ENCODE peak calls at places on chromosomes 2 and 18, in five cellular contexts. E is tibial nerve, N is hepatocyte, B is uterus, C is HL-60. R is an unnamed sample.
A peak's percentile ranks its signal among the peaks of the same experiment; 100 is the strongest.

GRCh38 chr2:4354678-4355077 is 651.3 kb downstream of the DCDC2C start:
- DNase-seq in N (peak; percentile 51), E (no peak), C (peak; percentile 1), B (no peak), R (no peak)

GRCh38 chr2:239343460-239343859 is 57.4 kb downstream of the HDAC4 start:
- DNase-seq in N (no peak), B (no peak), E (no peak), C (no peak), R (no peak)

GRCh38 chr2:127084611-127085031 is 22.3 kb downstream of the BIN1 start:
- DNase-seq in C (no peak), B (no peak), N (peak; percentile 48), E (no peak), R (no peak)

GRCh38 chr2:38828460-38828859 is 47.3 kb downstream of the DHX57 start:
- DNase-seq in E (no peak), C (no peak), B (no peak), N (no peak), R (no peak)

GRCh38 chr2:9565436-9566153 is 10.0 kb upstream of the ADAM17 start:
- DNase-seq in C (no peak), B (peak; percentile 87), N (peak; percentile 77), E (peak; percentile 79), R (peak; percentile 74)

GRCh38 chr2:240229603-240230423 is 89.4 kb upstream of the OTOS start:
- DNase-seq in C (no peak), N (no peak), B (no peak), E (no peak), R (no peak)

GRCh38 chr2:188410504-188411235 is 119.0 kb downstream of the GULP1 start:
- DNase-seq in E (no peak), N (no peak), B (no peak), C (no peak), R (no peak)

GRCh38 chr2:26685943-26686839 is 6.3 kb upstream of the KCNK3 start:
- DNase-seq in B (no peak), N (peak; percentile 67), E (no peak), C (no peak), R (no peak)

GRCh38 chr2:178072000-178072382 is 586 bp downstream of the PDE11A start:
- DNase-seq in C (no peak), B (no peak), N (no peak), E (no peak), R (no peak)

GRCh38 chr2:178070824-178071223 is 1.8 kb downstream of the PDE11A start:
- DNase-seq in B (no peak), C (no peak), N (peak; percentile 24), E (no peak), R (no peak)

GRCh38 chr2:178074123-178075005 is 1.8 kb upstream of the PDE11A start:
- DNase-seq in E (no peak), N (no peak), C (no peak), B (no peak), R (no peak)

GRCh38 chr2:178075006-178075326 is 2.4 kb upstream of the PDE11A start:
- DNase-seq in N (no peak), B (no peak), E (no peak), C (no peak), R (no peak)

DNA sequence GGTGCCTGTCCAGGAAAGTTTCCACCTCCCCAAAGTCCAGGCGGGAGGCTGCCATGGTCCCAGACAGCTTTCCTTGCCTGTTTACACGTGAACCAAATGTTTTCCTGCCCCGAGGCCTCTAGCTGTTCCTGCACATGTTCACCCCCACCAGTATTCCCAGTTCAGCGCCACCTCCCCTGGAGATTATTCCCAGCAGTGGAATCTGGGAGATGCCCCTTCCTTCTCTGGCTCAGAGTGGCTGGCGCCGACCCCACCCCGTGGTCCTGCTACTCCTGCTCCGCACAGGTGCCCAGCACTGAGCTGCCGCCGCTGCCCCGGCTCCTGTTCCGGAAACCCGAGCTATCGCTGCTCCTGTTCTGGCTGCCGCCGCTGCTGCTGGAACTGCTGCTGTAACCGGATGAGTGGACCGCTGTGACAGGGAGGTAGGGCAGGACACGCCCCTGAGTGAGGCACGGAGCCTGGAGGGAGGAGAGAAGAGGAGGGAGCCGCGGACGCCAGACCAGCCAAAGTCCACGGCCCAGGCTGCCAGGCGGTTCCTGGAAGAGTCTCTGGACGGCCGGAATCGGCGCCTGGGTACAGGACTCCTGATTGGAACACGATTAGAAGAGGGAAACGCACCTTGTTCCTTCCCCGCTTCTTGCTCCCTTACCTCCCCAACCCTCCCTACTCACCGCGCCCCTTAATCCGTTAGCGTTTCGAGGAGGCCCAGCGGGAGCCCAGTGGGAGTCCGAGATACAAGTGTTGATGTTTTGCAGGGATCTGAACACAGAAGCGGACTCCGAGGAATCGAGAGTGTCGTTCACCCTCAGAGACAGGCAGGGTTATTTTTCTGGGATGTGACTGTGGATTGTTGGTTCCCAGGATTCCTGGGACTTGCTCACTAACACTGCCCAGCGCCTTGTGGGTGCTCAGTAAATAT is at the start of gene PDE11A:
- DNase-seq in N (peak; percentile 93), E (peak; percentile 33), C (no peak), B (peak; percentile 41), R (peak; percentile 50)
- H3K4me3 ChIP-seq in N (peak within 1 kb of the TSS; percentile 34), E (peak within 1 kb of the TSS; percentile 33), C (peak within 1 kb of the TSS; percentile 6), B (peak within 1 kb of the TSS; percentile 11), R (peak within 1 kb of the TSS; percentile 48)

DNA sequence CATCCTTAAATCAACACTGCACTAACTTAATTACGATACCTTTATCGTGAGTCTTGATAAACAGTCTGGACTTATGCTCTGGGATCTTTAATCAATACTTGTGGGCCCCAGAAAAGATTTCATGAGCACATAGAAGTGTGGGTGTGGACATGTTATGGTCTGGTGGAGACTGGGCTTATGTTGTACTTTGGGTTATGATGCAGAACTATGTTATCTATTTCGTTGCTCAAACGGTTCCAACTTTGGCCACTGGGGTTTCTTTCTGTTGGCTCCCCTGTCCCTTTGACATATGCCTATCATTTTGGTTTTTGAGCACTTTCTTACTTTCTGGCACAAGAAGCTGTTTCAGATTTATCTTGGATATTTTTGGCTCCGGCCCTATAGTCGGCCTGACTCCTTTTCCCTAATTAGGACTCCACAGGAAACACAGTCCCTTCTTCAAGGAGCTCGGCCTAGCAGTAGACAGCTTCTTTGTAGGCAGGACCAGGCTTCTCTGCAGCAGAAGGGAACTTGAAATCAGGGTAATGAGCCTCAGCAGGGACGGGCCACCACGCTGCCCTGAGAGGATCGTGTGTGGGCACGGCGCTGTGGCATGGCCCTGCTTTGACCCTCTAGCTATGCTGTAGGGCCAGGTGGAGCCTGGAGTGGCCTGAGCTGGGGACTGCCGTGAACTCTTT is 54.6 kb upstream of the TXNDC2 start:
- DNase-seq in E (no peak), N (no peak), C (no peak), B (no peak), R (no peak)
- TF ChIP-seq CTCF in E (no peak), N (no peak), C (no peak), B (no peak), R (no peak)

DNA sequence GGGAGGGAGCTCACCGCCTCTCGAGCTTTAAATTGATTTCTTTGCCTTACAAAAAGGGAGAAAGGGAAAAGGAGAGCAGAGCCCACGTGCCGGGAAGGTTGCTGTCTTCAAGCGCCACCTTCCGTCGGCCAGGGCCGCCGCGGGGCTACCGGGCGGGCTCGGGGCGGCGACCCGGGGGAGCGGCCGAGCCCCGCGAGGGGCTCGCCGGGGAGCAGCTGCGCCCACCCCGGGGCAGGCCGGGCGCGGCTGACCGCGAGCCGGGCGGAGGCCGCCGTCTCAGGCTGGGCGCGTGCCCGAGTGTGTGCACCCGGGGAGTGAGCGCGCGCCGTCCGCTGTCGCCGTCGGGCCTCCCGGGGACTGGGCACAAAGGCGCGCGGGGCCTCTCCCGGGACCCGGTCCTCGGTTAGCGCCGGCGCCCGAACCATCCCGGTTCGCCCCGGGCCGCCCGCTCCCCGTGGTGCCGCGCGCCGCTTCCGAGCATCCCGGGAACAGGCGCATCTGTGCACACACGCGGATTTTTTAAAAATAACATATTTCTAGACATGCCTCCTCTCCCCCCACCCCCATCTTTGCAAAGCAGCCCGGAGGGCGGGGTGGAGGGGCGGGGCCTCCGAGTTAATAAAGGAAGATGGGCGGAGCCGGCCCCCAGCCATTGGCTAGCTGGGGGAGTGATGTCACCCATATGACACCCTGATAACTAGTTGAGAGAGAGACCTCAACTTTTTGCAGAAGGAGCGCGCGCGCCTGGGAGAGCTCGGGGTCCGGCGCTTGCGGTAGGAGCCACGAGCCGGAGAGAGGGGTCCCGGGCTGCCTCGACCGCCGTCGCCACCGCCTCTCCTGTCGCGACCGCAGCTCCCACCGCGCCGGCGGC is at the start of gene SOX11:
- DNase-seq in C (no peak), E (no peak), N (peak; percentile 97), B (no peak), R (peak; percentile 59)
- H3K4me3 ChIP-seq in C (no peak within 1 kb of the TSS), E (no peak within 1 kb of the TSS), N (peak within 1 kb of the TSS; percentile 73), B (no peak within 1 kb of the TSS), R (peak within 1 kb of the TSS; percentile 55)

GRCh38 chr18:75241705-75242104 is 31.1 kb downstream of the TSHZ1 start:
- DNase-seq in B (no peak), N (no peak), E (no peak), C (no peak), R (no peak)

GRCh38 chr18:75247601-75248421 is 37.2 kb downstream of the TSHZ1 start:
- DNase-seq in B (no peak), N (no peak), E (no peak), C (no peak), R (no peak)

GRCh38 chr18:75244914-75245313 is 34.3 kb downstream of the TSHZ1 start:
- DNase-seq in E (no peak), B (no peak), N (no peak), C (no peak), R (no peak)

GRCh38 chr18:75247041-75247551 is 36.5 kb downstream of the TSHZ1 start:
- DNase-seq in E (no peak), C (peak; percentile 60), N (no peak), B (no peak), R (no peak)

DNA sequence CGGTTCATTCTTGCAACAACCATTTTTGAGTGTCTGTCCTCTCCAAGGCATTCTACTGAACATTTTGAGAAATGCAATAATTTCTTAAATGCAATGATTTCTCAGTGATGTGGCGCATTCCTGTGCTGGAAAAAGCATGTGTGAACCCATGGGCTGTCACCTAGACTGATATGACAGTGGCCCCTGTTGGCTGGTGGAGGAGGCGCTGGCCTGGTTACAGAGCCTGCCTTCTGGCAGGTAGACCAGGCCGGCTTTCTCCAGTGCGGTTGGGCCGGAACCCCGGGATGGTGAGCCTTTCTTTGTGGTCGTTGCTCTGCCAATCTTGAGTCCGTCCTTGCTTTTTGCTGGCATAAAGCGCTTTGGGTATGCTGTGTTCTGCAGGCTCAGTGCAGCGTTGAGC is 33.7 kb downstream of the TSHZ1 start:
- DNase-seq in C (no peak), N (peak; percentile 34), B (no peak), E (no peak), R (no peak)
- TF ChIP-seq CTCF in C (peak; percentile 9), N (peak; percentile 27), B (no peak), E (no peak), R (peak; percentile 28)

GRCh38 chr2:167595021-167595420 is 652.4 kb downstream of the STK39 start:
- DNase-seq in E (no peak), B (no peak), C (no peak), N (no peak), R (no peak)

GRCh38 chr2:167596072-167596471 is 651.3 kb downstream of the STK39 start:
- DNase-seq in C (no peak), N (no peak), E (no peak), B (no peak), R (no peak)

DNA sequence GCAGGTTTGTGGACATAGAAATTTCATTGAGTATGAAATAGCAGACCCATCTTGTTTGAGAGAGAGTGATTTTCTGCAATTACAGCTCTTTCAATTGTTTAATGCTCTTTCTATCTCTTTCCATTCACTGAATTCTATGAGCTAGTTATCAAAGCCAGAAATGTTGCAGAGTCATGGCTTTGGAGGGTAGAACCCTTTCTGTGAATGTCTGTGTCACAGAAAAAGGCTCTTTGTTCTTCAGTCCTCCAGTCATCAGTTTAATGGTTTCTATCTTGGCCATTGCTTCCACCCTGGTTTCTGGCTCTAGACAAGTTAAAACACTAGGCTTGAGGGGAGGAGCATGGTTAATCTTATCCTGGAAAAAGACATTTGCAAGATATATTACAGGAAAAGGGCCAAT is 655.0 kb downstream of the STK39 start:
- DNase-seq in E (no peak), C (no peak), N (no peak), B (no peak), R (no peak)
- H3K4me3 ChIP-seq in E (no peak overlapping the region), C (no peak overlapping the region), N (no peak overlapping the region), B (no peak overlapping the region), R (no peak overlapping the region)

GRCh38 chr18:43012951-43013350 is 102.5 kb downstream of the RIT2 start:
- DNase-seq in C (no peak), N (no peak), B (no peak), E (no peak), R (no peak)
- TF ChIP-seq CTCF in C (no peak), N (no peak), B (no peak), E (no peak), R (no peak)

R was measured in HFF-Myc.